ENCODE peak calls at places on chromosomes 16 and 17, in five cellular contexts. P is A549, N is fibroblast of villous mesenchyme, F is keratinocyte, E is A673. X is an unnamed sample.

GRCh38 chr17:49968380-49969133 is 433 bp upstream of the DLX4 start:
- DNase-seq in F (no peak), N (peak; percentile 58), P (peak; percentile 95), E (peak; percentile 91), X (peak; percentile 73)

GRCh38 chr16:55914383-55914782 is 39.2 kb upstream of the CES5A start:
- DNase-seq in E (no peak), F (no peak), P (no peak), N (no peak), X (no peak)

GRCh38 chr17:56185491-56185890 is 32.2 kb downstream of the ANKFN1 start:
- DNase-seq in P (no peak), E (no peak), N (peak; percentile 18), F (no peak), X (peak; percentile 46)

GRCh38 chr16:89392881-89393730 is 97.3 kb downstream of the ANKRD11 start:
- DNase-seq in F (no peak), E (no peak), N (no peak), P (no peak), X (no peak)

GRCh38 chr16:89375021-89375420 is 115.3 kb downstream of the ANKRD11 start:
- DNase-seq in P (no peak), N (peak; percentile 83), E (no peak), F (no peak), X (no peak)

GRCh38 chr16:85610059-85610445 is 3.1 kb upstream of the GSE1 start:
- DNase-seq in P (no peak), F (no peak), E (no peak), N (no peak), X (peak; percentile 6)

GRCh38 chr16:88533381-88533831 is 36.8 kb upstream of the ZC3H18 start:
- DNase-seq in E (peak; percentile 52), F (no peak), P (no peak), N (peak; percentile 22), X (peak; percentile 30)

GRCh38 chr17:74770498-74771318 is 5.4 kb downstream of the NAT9 start:
- DNase-seq in N (no peak), E (no peak), P (peak; percentile 88), F (no peak), X (peak; percentile 52)

GRCh38 chr17:80124351-80124981 is 22.5 kb downstream of the EIF4A3 start:
- DNase-seq in N (no peak), F (no peak), E (no peak), P (peak; percentile 45), X (peak; percentile 91)

GRCh38 chr17:6456914-6457687 is 12.8 kb downstream of the PIMREG start:
- DNase-seq in E (no peak), F (no peak), P (peak; percentile 87), N (peak; percentile 47), X (peak; percentile 65)

GRCh38 chr17:80064696-80065095 is 28.3 kb downstream of the CCDC40 start:
- DNase-seq in N (no peak), F (no peak), E (no peak), P (no peak), X (no peak)

GRCh38 chr17:61878984-61879612 is 15.8 kb upstream of the BRIP1 start:
- DNase-seq in P (no peak), E (no peak), N (no peak), F (no peak), X (no peak)

GRCh38 chr16:84349852-84350565 is 18.3 kb upstream of the ATP2C2 start:
- DNase-seq in E (no peak), F (no peak), N (no peak), P (no peak), X (no peak)
- H3K4me3 ChIP-seq in E (no peak overlapping the region), F (no peak overlapping the region), N (no peak overlapping the region), P (no peak overlapping the region), X (no peak overlapping the region)

DNA sequence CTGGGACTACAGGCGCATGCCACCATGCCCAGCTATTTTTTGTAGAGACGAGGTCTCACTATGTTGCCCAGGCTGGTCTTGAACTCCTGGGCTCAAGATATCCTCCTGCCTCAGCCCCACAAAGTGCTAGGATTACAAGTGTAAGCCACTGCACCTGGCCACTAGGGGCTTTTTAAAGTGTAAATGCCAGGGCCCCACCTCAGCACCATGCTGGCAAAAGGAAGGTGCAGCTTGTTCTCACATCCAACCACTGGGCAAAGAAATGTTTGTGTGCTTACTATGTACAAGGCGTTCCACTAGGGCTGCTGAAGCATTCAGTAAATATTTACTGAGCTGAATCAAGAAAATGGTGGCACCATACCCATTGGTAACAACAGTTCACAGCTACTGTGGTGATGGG is 22.6 kb downstream of the COG1 start:
- DNase-seq in F (no peak), N (no peak), E (no peak), P (no peak), X (no peak)
- TF ChIP-seq CTCF in F (peak; percentile 21), N (no peak), E (no peak), P (no peak), X (no peak)

GRCh38 chr17:4314179-4314578 is 50.4 kb upstream of the ANKFY1 start:
- DNase-seq in P (no peak), N (no peak), F (no peak), E (no peak), X (no peak)
- H3K4me3 ChIP-seq in P (no peak overlapping the region), N (no peak overlapping the region), F (no peak overlapping the region), E (no peak overlapping the region), X (no peak overlapping the region)

DNA sequence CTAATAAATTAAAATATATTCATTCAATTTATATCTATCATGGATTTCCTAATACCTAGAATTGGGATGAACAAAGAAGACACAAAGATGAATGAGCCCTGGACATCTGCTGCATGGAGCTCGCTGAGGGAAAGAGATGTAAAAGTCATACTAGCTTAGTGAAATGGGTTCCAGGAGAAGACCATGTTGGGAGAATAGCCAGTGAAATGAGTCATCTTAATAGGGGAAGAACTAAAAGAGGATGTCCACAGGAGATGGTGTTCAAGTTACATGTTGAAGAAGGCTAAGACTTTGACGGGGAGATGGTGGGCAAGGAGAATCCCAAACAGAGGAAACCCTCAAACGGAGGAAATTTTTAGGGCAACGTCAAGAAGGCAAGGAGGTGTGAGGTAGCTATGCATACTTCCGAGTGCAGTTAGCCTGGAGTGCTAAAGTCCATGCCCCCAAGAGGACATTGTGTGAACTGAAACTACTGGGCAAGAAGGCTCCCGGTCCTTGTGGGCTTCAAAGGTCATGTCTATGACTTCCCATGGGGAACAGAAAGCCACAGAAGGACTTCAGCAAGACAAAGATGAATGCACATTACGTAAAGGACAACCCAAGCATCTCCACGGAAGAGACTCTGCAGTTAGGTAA is 220.5 kb upstream of the CDH11 start:
- DNase-seq in F (no peak), N (no peak), E (no peak), P (no peak), X (no peak)
- TF ChIP-seq CTCF in F (no peak), N (no peak), E (no peak), P (no peak), X (no peak)